ENCODE peak calls at places on chromosomes 4 and X, in seven cellular contexts. One of them, this sample, is unnamed.

GRCh38 chrX:132590350-132591026 is 101.7 kb upstream of the MBNL3 start:
- DNase-seq in SK-N-MC: no peak
- DNase-seq in suprapubic skin: no peak
- DNase-seq in breast epithelium: no peak
- DNase-seq in stomach: no peak
- DNase-seq in sigmoid colon: no peak
- DNase-seq in prostate gland: no peak
- DNase-seq in this sample: no peak

GRCh38 chr4:7867701-7868429 is 71.8 kb downstream of the AFAP1 start:
- DNase-seq in sigmoid colon: peak
- DNase-seq in breast epithelium: no peak
- DNase-seq in suprapubic skin: no peak
- DNase-seq in prostate gland: no peak
- DNase-seq in stomach: no peak
- DNase-seq in SK-N-MC: no peak
- DNase-seq in this sample: no peak

GRCh38 chr4:117700111-117700892 is 334.0 kb upstream of the NDST3 start:
- DNase-seq in prostate gland: no peak
- DNase-seq in suprapubic skin: no peak
- DNase-seq in breast epithelium: no peak
- DNase-seq in sigmoid colon: no peak
- DNase-seq in SK-N-MC: no peak
- DNase-seq in stomach: no peak
- DNase-seq in this sample: no peak

GRCh38 chrX:120456973-120457372 is 12.1 kb downstream of the LAMP2 start:
- DNase-seq in suprapubic skin: no peak
- DNase-seq in SK-N-MC: no peak
- DNase-seq in prostate gland: no peak
- DNase-seq in breast epithelium: no peak
- DNase-seq in stomach: no peak
- DNase-seq in sigmoid colon: no peak
- DNase-seq in this sample: no peak

GRCh38 chr4:48173055-48173991 is 39.3 kb upstream of the TXK start:
- DNase-seq in breast epithelium: no peak
- DNase-seq in sigmoid colon: no peak
- DNase-seq in suprapubic skin: no peak
- DNase-seq in stomach: no peak
- DNase-seq in SK-N-MC: no peak
- DNase-seq in prostate gland: no peak
- DNase-seq in this sample: peak

GRCh38 chrX:24761306-24761705 is 67.6 kb downstream of the POLA1 start:
- DNase-seq in SK-N-MC: no peak
- DNase-seq in prostate gland: no peak
- DNase-seq in suprapubic skin: no peak
- DNase-seq in stomach: no peak
- DNase-seq in sigmoid colon: no peak
- DNase-seq in breast epithelium: no peak
- DNase-seq in this sample: no peak

GRCh38 chr4:16667464-16667863 is 231.0 kb downstream of the LDB2 start:
- DNase-seq in prostate gland: no peak
- DNase-seq in sigmoid colon: no peak
- DNase-seq in suprapubic skin: no peak
- DNase-seq in stomach: no peak
- DNase-seq in breast epithelium: no peak
- DNase-seq in SK-N-MC: no peak
- DNase-seq in this sample: no peak

GRCh38 chrX:106707771-106708454 is 18.6 kb upstream of the RNF128 start:
- DNase-seq in stomach: no peak
- DNase-seq in prostate gland: no peak
- DNase-seq in SK-N-MC: no peak
- DNase-seq in breast epithelium: no peak
- DNase-seq in sigmoid colon: no peak
- DNase-seq in suprapubic skin: no peak
- DNase-seq in this sample: no peak

GRCh38 chrX:153793291-153793690 is 884 bp downstream of the IDH3G start:
- DNase-seq in suprapubic skin: no peak
- DNase-seq in SK-N-MC: no peak
- DNase-seq in stomach: no peak
- DNase-seq in prostate gland: no peak
- DNase-seq in sigmoid colon: no peak
- DNase-seq in breast epithelium: no peak
- DNase-seq in this sample: no peak

GRCh38 chrX:150692837-150693781 is at the start of gene MTMR1:
- DNase-seq in SK-N-MC: no peak
- DNase-seq in prostate gland: peak
- DNase-seq in breast epithelium: no peak
- DNase-seq in suprapubic skin: peak
- DNase-seq in stomach: peak
- DNase-seq in sigmoid colon: peak
- DNase-seq in this sample: no peak

GRCh38 chr4:56760194-56760593 is 61.3 kb downstream of the SPINK2 start:
- DNase-seq in stomach: no peak
- DNase-seq in SK-N-MC: no peak
- DNase-seq in sigmoid colon: no peak
- DNase-seq in suprapubic skin: no peak
- DNase-seq in breast epithelium: no peak
- DNase-seq in prostate gland: no peak
- DNase-seq in this sample: no peak

GRCh38 chrX:21529771-21530170 is 128.4 kb downstream of the KLHL34 start:
- DNase-seq in prostate gland: no peak
- DNase-seq in breast epithelium: no peak
- DNase-seq in suprapubic skin: no peak
- DNase-seq in sigmoid colon: no peak
- DNase-seq in SK-N-MC: peak
- DNase-seq in stomach: no peak
- DNase-seq in this sample: no peak

DNA sequence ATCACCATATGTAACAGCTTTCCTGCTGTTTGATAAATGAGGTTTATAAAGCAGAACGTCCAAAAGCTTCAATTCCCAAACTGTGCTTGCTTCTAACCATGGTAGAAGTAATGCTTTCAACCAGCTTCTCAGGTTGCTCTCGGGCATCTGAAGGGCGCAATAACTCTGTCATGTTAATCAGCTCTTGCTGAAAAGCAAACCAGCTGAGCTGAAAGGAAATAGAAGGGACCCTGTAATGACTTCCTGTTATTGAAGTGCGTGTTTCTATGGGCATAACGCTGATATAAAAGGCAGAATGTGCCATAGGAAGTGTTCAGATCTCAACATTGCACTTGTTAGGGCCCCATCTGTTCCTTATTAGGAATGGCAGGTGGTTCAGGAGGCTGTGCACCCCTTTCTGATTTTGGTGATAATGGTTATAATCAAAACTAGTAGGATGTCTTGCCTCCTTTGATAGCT is 21.2 kb downstream of the HERC3 start:
- DNase-seq in suprapubic skin: no peak
- DNase-seq in SK-N-MC: peak
- DNase-seq in prostate gland: no peak
- DNase-seq in sigmoid colon: no peak
- DNase-seq in breast epithelium: no peak
- DNase-seq in stomach: no peak
- DNase-seq in this sample: no peak
- H3K4me3 ChIP-seq in suprapubic skin: no peak
- H3K4me3 ChIP-seq in SK-N-MC: peak
- H3K4me3 ChIP-seq in prostate gland: no peak
- H3K4me3 ChIP-seq in sigmoid colon: no peak
- H3K4me3 ChIP-seq in breast epithelium: no peak
- H3K4me3 ChIP-seq in stomach: no peak
- H3K4me3 ChIP-seq in this sample: no peak

DNA sequence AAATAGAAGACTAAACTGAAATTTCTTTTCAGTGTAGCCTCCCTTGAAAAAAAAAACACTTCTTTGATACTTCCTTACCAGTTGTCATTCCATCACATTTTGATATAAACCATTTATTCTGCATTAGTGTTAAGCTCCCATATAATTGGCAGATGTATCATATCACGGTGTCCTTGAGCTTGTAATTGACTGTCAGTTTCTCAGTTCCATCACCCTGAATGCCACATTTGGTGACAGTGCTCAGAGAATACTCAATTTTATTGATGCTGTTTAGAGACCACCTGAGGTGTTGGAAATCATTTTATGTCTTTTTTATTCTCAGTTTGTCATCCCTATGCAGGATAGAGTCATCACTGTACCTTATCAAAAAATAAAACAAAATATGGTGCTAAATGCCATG is 1528.2 kb downstream of the RAPGEF2 start:
- DNase-seq in suprapubic skin: no peak
- DNase-seq in SK-N-MC: no peak
- DNase-seq in breast epithelium: no peak
- DNase-seq in stomach: no peak
- DNase-seq in sigmoid colon: no peak
- DNase-seq in prostate gland: no peak
- DNase-seq in this sample: no peak
- TF ChIP-seq POLR2AphosphoS5 in suprapubic skin: no peak
- TF ChIP-seq POLR2AphosphoS5 in SK-N-MC: no peak
- TF ChIP-seq POLR2AphosphoS5 in breast epithelium: no peak
- TF ChIP-seq POLR2AphosphoS5 in stomach: no peak
- TF ChIP-seq POLR2AphosphoS5 in sigmoid colon: no peak
- TF ChIP-seq POLR2AphosphoS5 in prostate gland: no peak
- TF ChIP-seq POLR2AphosphoS5 in this sample: no peak

DNA sequence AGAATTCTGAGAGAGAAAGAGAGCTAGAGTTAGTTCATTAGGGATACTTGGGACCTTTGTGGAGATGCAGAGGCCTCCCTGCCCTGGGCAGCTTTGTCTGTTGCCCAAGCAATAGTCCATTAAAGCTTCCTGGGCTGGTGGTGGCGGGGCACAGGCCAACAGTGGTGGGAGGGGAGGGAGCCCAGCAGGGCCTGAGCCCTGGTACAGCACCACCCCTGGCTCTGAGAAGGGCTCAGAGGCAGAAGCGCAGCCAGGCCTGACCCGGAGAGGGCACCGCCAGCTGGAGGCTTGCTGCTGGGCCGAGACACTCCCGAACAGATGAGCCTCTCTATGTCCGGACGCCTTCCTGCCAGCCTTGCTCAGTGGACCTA is 65.3 kb downstream of the EFNB1 start:
- DNase-seq in breast epithelium: no peak
- DNase-seq in sigmoid colon: no peak
- DNase-seq in suprapubic skin: no peak
- DNase-seq in SK-N-MC: no peak
- DNase-seq in stomach: no peak
- DNase-seq in prostate gland: no peak
- DNase-seq in this sample: no peak
- H3K4me3 ChIP-seq in breast epithelium: peak
- H3K4me3 ChIP-seq in sigmoid colon: peak
- H3K4me3 ChIP-seq in suprapubic skin: peak
- H3K4me3 ChIP-seq in SK-N-MC: no peak
- H3K4me3 ChIP-seq in stomach: peak
- H3K4me3 ChIP-seq in prostate gland: no peak
- H3K4me3 ChIP-seq in this sample: no peak

GRCh38 chr4:176794151-176794550 is 1.4 kb upstream of the VEGFC start:
- DNase-seq in breast epithelium: no peak
- DNase-seq in prostate gland: no peak
- DNase-seq in SK-N-MC: no peak
- DNase-seq in stomach: no peak
- DNase-seq in suprapubic skin: no peak
- DNase-seq in sigmoid colon: no peak
- DNase-seq in this sample: no peak
- TF ChIP-seq POLR2AphosphoS5 in breast epithelium: no peak
- TF ChIP-seq POLR2AphosphoS5 in prostate gland: no peak
- TF ChIP-seq POLR2AphosphoS5 in SK-N-MC: no peak
- TF ChIP-seq POLR2AphosphoS5 in stomach: no peak
- TF ChIP-seq POLR2AphosphoS5 in suprapubic skin: no peak
- TF ChIP-seq POLR2AphosphoS5 in sigmoid colon: no peak
- TF ChIP-seq POLR2AphosphoS5 in this sample: no peak

GRCh38 chr4:37893164-37893563 is 2.3 kb downstream of the TBC1D1 start:
- DNase-seq in SK-N-MC: no peak
- DNase-seq in breast epithelium: no peak
- DNase-seq in stomach: no peak
- DNase-seq in prostate gland: no peak
- DNase-seq in suprapubic skin: no peak
- DNase-seq in sigmoid colon: no peak
- DNase-seq in this sample: no peak

GRCh38 chr4:37891221-37892159 is 606 bp downstream of the TBC1D1 start:
- DNase-seq in prostate gland: peak
- DNase-seq in breast epithelium: no peak
- DNase-seq in stomach: peak
- DNase-seq in suprapubic skin: no peak
- DNase-seq in sigmoid colon: peak
- DNase-seq in SK-N-MC: no peak
- DNase-seq in this sample: no peak

GRCh38 chr4:37892641-37893040 is 1.8 kb downstream of the TBC1D1 start:
- DNase-seq in prostate gland: no peak
- DNase-seq in sigmoid colon: no peak
- DNase-seq in stomach: no peak
- DNase-seq in SK-N-MC: no peak
- DNase-seq in suprapubic skin: no peak
- DNase-seq in breast epithelium: no peak
- DNase-seq in this sample: no peak

GRCh38 chr4:37895271-37895670 is 4.4 kb downstream of the TBC1D1 start:
- DNase-seq in suprapubic skin: no peak
- DNase-seq in stomach: no peak
- DNase-seq in SK-N-MC: no peak
- DNase-seq in sigmoid colon: no peak
- DNase-seq in prostate gland: no peak
- DNase-seq in breast epithelium: no peak
- DNase-seq in this sample: no peak

DNA sequence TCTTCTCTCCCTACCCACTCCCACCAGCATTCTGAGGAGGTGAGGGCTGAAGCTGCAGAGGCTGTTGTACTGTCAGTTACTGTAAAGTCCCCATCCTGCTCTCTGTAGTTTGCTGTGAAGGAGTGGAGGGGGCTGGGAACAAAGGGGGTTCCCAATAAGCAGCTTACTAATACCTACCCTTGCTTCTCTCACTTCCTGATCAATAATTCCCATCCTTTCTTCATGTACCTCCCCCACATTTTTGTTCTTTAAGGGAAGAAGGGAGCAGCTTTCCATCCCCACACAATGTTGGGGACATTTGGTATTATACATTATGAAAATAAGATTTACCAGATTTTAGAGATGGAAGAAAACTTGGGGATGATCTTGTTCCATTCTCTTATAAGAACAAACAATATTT is 5.3 kb downstream of the TBC1D1 start:
- DNase-seq in stomach: no peak
- DNase-seq in sigmoid colon: no peak
- DNase-seq in suprapubic skin: no peak
- DNase-seq in breast epithelium: no peak
- DNase-seq in prostate gland: no peak
- DNase-seq in SK-N-MC: no peak
- DNase-seq in this sample: no peak
- H3K4me3 ChIP-seq in stomach: no peak
- H3K4me3 ChIP-seq in sigmoid colon: no peak
- H3K4me3 ChIP-seq in suprapubic skin: no peak
- H3K4me3 ChIP-seq in breast epithelium: no peak
- H3K4me3 ChIP-seq in prostate gland: no peak
- H3K4me3 ChIP-seq in SK-N-MC: no peak
- H3K4me3 ChIP-seq in this sample: no peak